ENCODE peak calls at places on chromosome 17, in four cellular contexts. O is neuronal stem cell, W is GM23248, R is mucosa of descending colon. V is an unnamed sample.

GRCh38 chr17:28521296-28522085 is 15.3 kb downstream of the FOXN1 start:
- DNase-seq in W (no peak), O (no peak), R (peak; percentile 20), V (no peak)

GRCh38 chr17:65049085-65049756 is 7.3 kb downstream of the GNA13 start:
- DNase-seq in O (no peak), R (no peak), W (no peak), V (no peak)

GRCh38 chr17:69524854-69525253 is 110.4 kb downstream of the MAP2K6 start:
- DNase-seq in O (no peak), W (no peak), R (no peak), V (no peak)

GRCh38 chr17:32127156-32127897 is 15.0 kb upstream of the RHOT1 start:
- DNase-seq in W (peak; percentile 93), O (peak; percentile 24), R (peak; percentile 89), V (peak; percentile 55)

GRCh38 chr17:30363715-30364202 is 15.0 kb upstream of the CPD start:
- DNase-seq in W (peak; percentile 94), R (peak; percentile 36), O (no peak), V (no peak)

GRCh38 chr17:69048634-69049033 is 12.1 kb downstream of the ABCA9 start:
- DNase-seq in R (no peak), O (no peak), W (no peak), V (no peak)

GRCh38 chr17:61299517-61300513 is 99.8 kb upstream of the TBX2 start:
- DNase-seq in R (no peak), W (no peak), O (no peak), V (no peak)

GRCh38 chr17:7610641-7611040 is 4.1 kb downstream of the FXR2 start:
- DNase-seq in R (no peak), O (no peak), W (no peak), V (no peak)

GRCh38 chr17:72162569-72162968 is 41.7 kb downstream of the SOX9 start:
- DNase-seq in O (no peak), W (no peak), R (no peak), V (no peak)

GRCh38 chr17:35896011-35896587 is 15.9 kb upstream of the CCL5 start:
- DNase-seq in R (no peak), W (no peak), O (no peak), V (no peak)

GRCh38 chr17:2851615-2852014 is 55.4 kb downstream of the RAP1GAP2 start:
- DNase-seq in W (no peak), R (no peak), O (no peak), V (no peak)

GRCh38 chr17:2853111-2853721 is 57.0 kb downstream of the RAP1GAP2 start:
- DNase-seq in O (no peak), W (peak; percentile 76), R (peak; percentile 77), V (peak; percentile 53)

GRCh38 chr17:2853722-2854580 is 57.7 kb downstream of the RAP1GAP2 start:
- DNase-seq in O (no peak), W (peak; percentile 63), R (peak; percentile 71), V (peak; percentile 27)

GRCh38 chr17:2852211-2852610 is 56.0 kb downstream of the RAP1GAP2 start:
- DNase-seq in O (no peak), W (no peak), R (no peak), V (no peak)

DNA sequence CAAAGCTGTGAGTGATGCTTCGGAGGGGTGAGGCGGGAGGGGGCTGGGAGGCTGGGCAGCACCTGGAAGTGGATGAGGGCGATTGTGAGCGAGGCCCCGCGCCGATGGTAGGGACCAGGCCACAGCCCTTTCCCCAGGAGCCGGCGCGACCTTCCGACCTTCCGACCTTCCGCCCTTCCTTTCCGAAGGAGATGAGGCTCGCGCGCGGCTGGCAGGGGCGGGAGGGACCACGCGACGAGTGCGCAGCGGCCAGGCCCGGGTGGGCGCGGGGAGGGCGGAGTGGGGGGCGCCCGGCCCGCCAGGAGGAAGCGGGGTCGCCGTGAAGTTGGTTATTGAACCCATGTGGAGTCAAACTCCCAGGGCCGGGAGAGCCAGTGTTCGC is 56.5 kb downstream of the RAP1GAP2 start:
- DNase-seq in O (no peak), W (no peak), R (peak; percentile 41), V (peak; percentile 42)
- H3K4me1 ChIP-seq in O (peaks cover 13% of the 10 kb centered on the region), W (no peaks in the 10 kb centered on the region), R (peaks cover 18% of the 10 kb centered on the region), V (peaks cover 4% of the 10 kb centered on the region)

DNA sequence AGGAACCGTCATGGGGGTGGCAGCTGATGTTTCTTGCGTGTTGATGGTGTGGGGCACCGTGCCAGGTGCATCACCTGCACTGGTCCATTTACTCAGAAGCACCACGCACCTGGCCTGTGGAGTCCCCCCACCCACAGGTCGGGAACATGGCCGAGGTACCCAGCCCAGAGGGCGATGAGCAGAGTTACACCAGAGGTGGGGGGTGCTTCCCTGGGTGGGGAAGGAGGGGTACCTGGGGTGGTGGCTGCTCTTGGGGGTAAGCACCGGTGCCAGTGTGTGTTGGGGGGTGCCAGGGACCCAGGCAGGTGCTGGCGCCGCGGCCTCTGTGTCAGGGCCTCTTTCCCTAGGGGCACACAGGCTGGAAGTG is 5.0 kb upstream of the ZNF750 start:
- DNase-seq in O (no peak), W (no peak), R (peak; percentile 20), V (no peak)
- H3K4me1 ChIP-seq in O (peaks cover 8% of the 10 kb centered on the region), W (no peaks in the 10 kb centered on the region), R (no peaks in the 10 kb centered on the region), V (no peaks in the 10 kb centered on the region)

GRCh38 chr17:82551779-82552457 is 32.4 kb downstream of the FOXK2 start:
- DNase-seq in R (peak; percentile 84), O (no peak), W (peak; percentile 84), V (peak; percentile 71)
- H3K4me1 ChIP-seq in R (peaks cover 44% of the 10 kb centered on the region), O (peaks cover 2% of the 10 kb centered on the region), W (peaks cover 6% of the 10 kb centered on the region), V (peaks cover 8% of the 10 kb centered on the region)

DNA sequence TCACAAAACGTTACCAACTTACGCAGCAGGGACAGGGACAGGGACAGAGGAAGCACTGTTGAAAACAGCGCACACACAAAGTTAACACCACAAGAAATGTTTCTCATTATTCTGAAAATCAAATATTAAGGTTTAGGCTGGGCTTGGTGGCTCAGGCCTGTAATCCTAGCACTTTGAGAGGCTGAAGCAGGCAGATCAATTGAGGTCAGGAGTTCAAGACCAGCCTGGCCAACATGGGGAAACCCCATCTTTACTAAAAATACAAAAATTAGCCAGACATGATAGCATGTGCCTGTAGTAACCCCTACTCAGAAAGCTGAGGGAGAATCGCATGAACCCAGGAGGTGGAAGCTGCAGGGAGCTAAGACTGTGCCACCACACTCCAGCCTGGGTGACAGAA is 4.2 kb downstream of the CYTH1 start:
- DNase-seq in R (no peak), O (no peak), W (no peak), V (no peak)
- H3K4me1 ChIP-seq in R (peaks cover 13% of the 10 kb centered on the region), O (peaks cover 3% of the 10 kb centered on the region), W (peaks cover 20% of the 10 kb centered on the region), V (peaks cover 2% of the 10 kb centered on the region)

GRCh38 chr17:82458130-82458884 is at the start of gene NARF:
- DNase-seq in R (peak; percentile 97), O (peak; percentile 97), W (peak; percentile 100), V (peak; percentile 99)
- H3K4me1 ChIP-seq in R (peaks cover 15% of the 10 kb centered on the region), O (peaks cover 2% of the 10 kb centered on the region), W (peaks cover 6% of the 10 kb centered on the region), V (peaks cover 3% of the 10 kb centered on the region)

DNA sequence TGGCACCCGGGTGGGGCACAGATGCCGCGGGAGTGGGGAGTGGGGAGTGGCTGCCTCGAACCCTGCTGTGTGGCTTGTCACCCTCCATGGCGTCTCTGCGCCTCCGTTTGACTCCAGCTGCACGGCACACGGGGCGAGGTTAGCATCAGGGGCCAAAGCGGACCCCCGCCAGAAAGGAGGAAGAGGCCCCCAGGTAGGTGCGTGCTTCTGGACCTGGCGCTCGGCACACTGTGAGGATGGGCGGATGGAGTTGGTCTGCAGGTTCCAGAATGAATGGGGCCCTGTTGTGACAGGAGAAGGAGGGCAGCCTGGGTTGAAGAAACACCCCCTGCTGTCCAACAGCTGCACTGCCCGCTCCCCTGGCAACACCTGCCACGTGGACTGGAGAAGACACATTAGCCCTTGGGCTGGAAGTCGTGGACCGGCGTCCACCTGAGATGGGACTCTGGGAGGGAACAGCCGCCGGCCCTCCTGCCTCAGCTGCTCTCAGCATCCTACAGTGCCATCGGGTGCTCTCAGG is 9.4 kb upstream of the FASN start:
- DNase-seq in O (no peak), W (peak; percentile 30), R (no peak), V (peak; percentile 39)
- H3K4me1 ChIP-seq in O (peaks cover 25% of the 10 kb centered on the region), W (no peaks in the 10 kb centered on the region), R (peaks cover 24% of the 10 kb centered on the region), V (peaks cover 28% of the 10 kb centered on the region)

DNA sequence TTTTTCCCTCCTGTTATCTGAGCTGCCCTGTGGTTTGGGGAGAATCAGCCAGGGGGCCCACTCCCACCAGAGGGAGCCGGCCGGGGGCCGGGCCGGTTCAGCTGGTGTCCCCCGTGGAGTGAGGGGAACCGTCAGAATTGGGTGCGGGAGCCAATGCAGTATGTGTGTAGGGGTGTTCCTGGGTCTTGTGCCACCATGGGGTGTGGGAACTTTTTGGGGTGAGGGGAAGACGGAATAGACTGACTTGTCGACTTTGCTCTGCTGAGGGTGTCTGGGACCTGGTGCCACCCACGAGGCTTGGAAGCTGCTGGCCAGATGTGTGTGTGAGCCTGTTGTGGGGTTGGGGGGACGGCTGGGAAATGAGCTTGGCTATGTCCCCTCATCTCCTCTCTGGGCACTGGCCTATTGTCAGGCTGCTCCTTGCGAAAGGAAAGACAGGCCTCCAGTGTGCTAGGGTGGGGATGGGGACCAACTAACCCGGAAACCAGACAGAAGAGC is 9.9 kb downstream of the RARA start:
- DNase-seq in W (peak; percentile 53), R (peak; percentile 56), O (no peak), V (no peak)
- H3K4me1 ChIP-seq in W (peaks cover 73% of the 10 kb centered on the region), R (peaks cover 48% of the 10 kb centered on the region), O (peaks cover 33% of the 10 kb centered on the region), V (peaks cover 54% of the 10 kb centered on the region)